ENCODE peak calls at places on chromosomes 6 and 20, in five cellular contexts. T, B, K, N and V are unnamed samples.

GRCh38 chr6:90469906-90470305 is 117.0 kb downstream of the MAP3K7 start:
- DNase-seq in B (no peak), T (no peak), K (no peak), N (no peak), V (no peak)

GRCh38 chr6:7087066-7087465 is 20.7 kb upstream of the RREB1 start:
- DNase-seq in K (no peak), B (peak; percentile 40), N (no peak), T (no peak), V (peak; percentile 50)

GRCh38 chr6:84546427-84546914 is 217.9 kb downstream of the TBX18 start:
- DNase-seq in T (no peak), N (no peak), K (peak; percentile 52), B (peak; percentile 62), V (peak; percentile 82)

GRCh38 chr6:155497273-155497672 is 41.6 kb upstream of the NOX3 start:
- DNase-seq in N (no peak), K (no peak), B (no peak), T (no peak), V (no peak)

GRCh38 chr6:71056656-71057055 is 99.8 kb upstream of the B3GAT2 start:
- DNase-seq in B (no peak), K (no peak), N (no peak), T (no peak), V (no peak)

GRCh38 chr6:108798672-108799355 is 49.4 kb upstream of the ARMC2 start:
- DNase-seq in K (no peak), T (peak; percentile 63), B (no peak), N (no peak), V (no peak)

GRCh38 chr6:137873273-137873762 is 6.3 kb downstream of the TNFAIP3 start:
- DNase-seq in N (no peak), B (peak; percentile 80), T (peak; percentile 90), K (peak; percentile 32), V (peak; percentile 82)

GRCh38 chr20:44390280-44390679 is 34.8 kb downstream of the HNF4A start:
- DNase-seq in B (no peak), K (no peak), T (no peak), N (no peak), V (no peak)

GRCh38 chr6:13709698-13710551 is 1.7 kb downstream of the RANBP9 start:
- DNase-seq in B (peak; percentile 52), T (no peak), K (peak; percentile 28), N (no peak), V (peak; percentile 50)

GRCh38 chr20:62238569-62239277 is 402 bp downstream of the OSBPL2 start:
- DNase-seq in N (no peak), B (peak; percentile 24), T (no peak), K (peak; percentile 67), V (peak; percentile 34)

GRCh38 chr6:610882-611281 is 46.0 kb downstream of the HUS1B start:
- DNase-seq in B (no peak), K (no peak), N (no peak), T (no peak), V (no peak)